ENCODE peak calls at places on chromosomes 1 and 21, in five cellular contexts. U is heart right ventricle; P is H9; O is MM.1S; R is activated T-cell treated with anti-CD3 and anti-CD28 coated beads, Interleukin-2, amount 50 U/mL, for 72 hours. Y is an unnamed sample.

GRCh38 chr21:33751120-33751519 is 108.8 kb downstream of the ITSN1 start:
- DNase-seq in O (no peak), P (no peak), U (no peak), R (no peak), Y (no peak)

GRCh38 chr1:176692988-176693696 is 230.2 kb downstream of the PAPPA2 start:
- DNase-seq in P (no peak), O (no peak), U (no peak), R (no peak), Y (no peak)

GRCh38 chr1:152858062-152858461 is 1.7 kb upstream of the LCE7A start:
- DNase-seq in P (no peak), O (no peak), R (no peak), U (no peak), Y (no peak)

GRCh38 chr1:151994956-151995355 is 1.3 kb upstream of the S100A10 start:
- DNase-seq in P (peak; percentile 54), R (no peak), O (no peak), U (no peak), Y (peak; percentile 28)

GRCh38 chr1:101338714-101339430 is 102.1 kb downstream of the S1PR1 start:
- DNase-seq in R (peak; percentile 40), U (no peak), O (no peak), P (no peak), Y (no peak)

GRCh38 chr1:76035053-76035452 is 39.5 kb upstream of the ST6GALNAC3 start:
- DNase-seq in P (no peak), R (no peak), U (no peak), O (no peak), Y (no peak)

GRCh38 chr1:240282061-240282830 is 190.6 kb downstream of the FMN2 start:
- DNase-seq in U (no peak), O (no peak), P (no peak), R (no peak), Y (no peak)

GRCh38 chr1:2350486-2350885 is 40.9 kb downstream of the MORN1 start:
- DNase-seq in R (no peak), O (no peak), P (no peak), U (no peak), Y (no peak)

GRCh38 chr1:204323887-204324286 is 35.8 kb downstream of the PLEKHA6 start:
- DNase-seq in R (peak; percentile 77), O (no peak), P (no peak), U (no peak), Y (no peak)

GRCh38 chr1:243325305-243325890 is 69.6 kb downstream of the SDCCAG8 start:
- DNase-seq in P (no peak), R (peak; percentile 8), O (peak; percentile 56), U (no peak), Y (no peak)